ENCODE peak calls at places on chromosomes 16 and 17, in seven cellular contexts. One of them, this sample, is unnamed.

GRCh38 chr17:73165616-73166404 is 1.0 kb downstream of the SSTR2 start:
- DNase-seq in RWPE1: no peak
- DNase-seq in mammary epithelial cell: no peak
- DNase-seq in fibroblast of the aortic adventitia: peak
- DNase-seq in BJ: no peak
- DNase-seq in PC-3: no peak
- DNase-seq in fibroblast of pulmonary artery: no peak
- DNase-seq in this sample: no peak

GRCh38 chr16:88072571-88073001 is 121.4 kb downstream of the BANP start:
- DNase-seq in RWPE1: no peak
- DNase-seq in mammary epithelial cell: no peak
- DNase-seq in fibroblast of the aortic adventitia: no peak
- DNase-seq in BJ: no peak
- DNase-seq in PC-3: no peak
- DNase-seq in fibroblast of pulmonary artery: no peak
- DNase-seq in this sample: no peak

GRCh38 chr17:42845918-42846593 is 1.7 kb downstream of the AOC2 start:
- DNase-seq in RWPE1: no peak
- DNase-seq in mammary epithelial cell: peak
- DNase-seq in fibroblast of the aortic adventitia: no peak
- DNase-seq in BJ: no peak
- DNase-seq in PC-3: peak
- DNase-seq in fibroblast of pulmonary artery: no peak
- DNase-seq in this sample: peak

GRCh38 chr16:89360760-89361435 is 129.5 kb downstream of the ANKRD11 start:
- DNase-seq in RWPE1: no peak
- DNase-seq in mammary epithelial cell: no peak
- DNase-seq in fibroblast of the aortic adventitia: no peak
- DNase-seq in BJ: no peak
- DNase-seq in PC-3: no peak
- DNase-seq in fibroblast of pulmonary artery: no peak
- DNase-seq in this sample: no peak

GRCh38 chr17:64331946-64332493 is 58.6 kb downstream of the PECAM1 start:
- DNase-seq in RWPE1: no peak
- DNase-seq in mammary epithelial cell: no peak
- DNase-seq in fibroblast of the aortic adventitia: peak
- DNase-seq in BJ: no peak
- DNase-seq in PC-3: peak
- DNase-seq in fibroblast of pulmonary artery: peak
- DNase-seq in this sample: peak

GRCh38 chr16:23071202-23072083 is 77.8 kb downstream of the USP31 start:
- DNase-seq in RWPE1: peak
- DNase-seq in mammary epithelial cell: peak
- DNase-seq in fibroblast of the aortic adventitia: peak
- DNase-seq in BJ: no peak
- DNase-seq in PC-3: no peak
- DNase-seq in fibroblast of pulmonary artery: peak
- DNase-seq in this sample: peak

GRCh38 chr17:28492352-28493310 is 13.5 kb upstream of the FOXN1 start:
- DNase-seq in RWPE1: peak
- DNase-seq in mammary epithelial cell: peak
- DNase-seq in fibroblast of the aortic adventitia: no peak
- DNase-seq in BJ: no peak
- DNase-seq in PC-3: no peak
- DNase-seq in fibroblast of pulmonary artery: peak
- DNase-seq in this sample: peak

GRCh38 chr16:17476414-17477259 is 5.9 kb upstream of the XYLT1 start:
- DNase-seq in RWPE1: peak
- DNase-seq in mammary epithelial cell: peak
- DNase-seq in fibroblast of the aortic adventitia: peak
- DNase-seq in BJ: no peak
- DNase-seq in PC-3: peak
- DNase-seq in fibroblast of pulmonary artery: peak
- DNase-seq in this sample: peak

GRCh38 chr17:49779730-49780220 is 8.7 kb upstream of the KAT7 start:
- DNase-seq in RWPE1: peak
- DNase-seq in mammary epithelial cell: peak
- DNase-seq in fibroblast of the aortic adventitia: peak
- DNase-seq in BJ: peak
- DNase-seq in PC-3: peak
- DNase-seq in fibroblast of pulmonary artery: peak
- DNase-seq in this sample: peak

GRCh38 chr17:18219016-18219415 is 6.4 kb upstream of the LLGL1 start:
- DNase-seq in RWPE1: no peak
- DNase-seq in mammary epithelial cell: no peak
- DNase-seq in fibroblast of the aortic adventitia: peak
- DNase-seq in BJ: no peak
- DNase-seq in PC-3: no peak
- DNase-seq in fibroblast of pulmonary artery: peak
- DNase-seq in this sample: no peak

GRCh38 chr17:66309793-66310192 is 7.4 kb downstream of the PRKCA start:
- DNase-seq in RWPE1: no peak
- DNase-seq in mammary epithelial cell: no peak
- DNase-seq in fibroblast of the aortic adventitia: no peak
- DNase-seq in BJ: no peak
- DNase-seq in PC-3: no peak
- DNase-seq in fibroblast of pulmonary artery: no peak
- DNase-seq in this sample: no peak

GRCh38 chr17:46273541-46274236 is 21.2 kb upstream of the LRRC37A start:
- DNase-seq in RWPE1: no peak
- DNase-seq in mammary epithelial cell: no peak
- DNase-seq in fibroblast of the aortic adventitia: no peak
- DNase-seq in BJ: no peak
- DNase-seq in PC-3: no peak
- DNase-seq in fibroblast of pulmonary artery: no peak
- DNase-seq in this sample: no peak

GRCh38 chr16:78311831-78312230 is 212.4 kb downstream of the WWOX start:
- DNase-seq in RWPE1: no peak
- DNase-seq in mammary epithelial cell: no peak
- DNase-seq in fibroblast of the aortic adventitia: no peak
- DNase-seq in BJ: no peak
- DNase-seq in PC-3: no peak
- DNase-seq in fibroblast of pulmonary artery: no peak
- DNase-seq in this sample: no peak

GRCh38 chr16:50627419-50627818 is 53.7 kb downstream of the SNX20 start:
- DNase-seq in RWPE1: no peak
- DNase-seq in mammary epithelial cell: peak
- DNase-seq in fibroblast of the aortic adventitia: peak
- DNase-seq in BJ: no peak
- DNase-seq in PC-3: no peak
- DNase-seq in fibroblast of pulmonary artery: peak
- DNase-seq in this sample: no peak

GRCh38 chr16:90019543-90020259 is 445 bp upstream of the DBNDD1 start:
- DNase-seq in RWPE1: no peak
- DNase-seq in mammary epithelial cell: no peak
- DNase-seq in fibroblast of the aortic adventitia: peak
- DNase-seq in BJ: no peak
- DNase-seq in PC-3: peak
- DNase-seq in fibroblast of pulmonary artery: peak
- DNase-seq in this sample: peak

GRCh38 chr16:47461598-47462266 is 601 bp downstream of the PHKB start:
- DNase-seq in RWPE1: peak
- DNase-seq in mammary epithelial cell: peak
- DNase-seq in fibroblast of the aortic adventitia: peak
- DNase-seq in BJ: no peak
- DNase-seq in PC-3: peak
- DNase-seq in fibroblast of pulmonary artery: peak
- DNase-seq in this sample: peak

GRCh38 chr17:51087072-51087757 is 33.5 kb downstream of the SPAG9 start:
- DNase-seq in RWPE1: no peak
- DNase-seq in mammary epithelial cell: peak
- DNase-seq in fibroblast of the aortic adventitia: peak
- DNase-seq in BJ: no peak
- DNase-seq in PC-3: peak
- DNase-seq in fibroblast of pulmonary artery: no peak
- DNase-seq in this sample: no peak

GRCh38 chr16:31455601-31456314 is 3.5 kb upstream of the ARMC5 start:
- DNase-seq in RWPE1: no peak
- DNase-seq in mammary epithelial cell: no peak
- DNase-seq in fibroblast of the aortic adventitia: no peak
- DNase-seq in BJ: no peak
- DNase-seq in PC-3: no peak
- DNase-seq in fibroblast of pulmonary artery: no peak
- DNase-seq in this sample: no peak

GRCh38 chr16:22050963-22051362 is 41.4 kb upstream of the VWA3A start:
- DNase-seq in RWPE1: no peak
- DNase-seq in mammary epithelial cell: peak
- DNase-seq in fibroblast of the aortic adventitia: no peak
- DNase-seq in BJ: no peak
- DNase-seq in PC-3: peak
- DNase-seq in fibroblast of pulmonary artery: no peak
- DNase-seq in this sample: peak

GRCh38 chr16:17448640-17449638 is 21.8 kb downstream of the XYLT1 start:
- DNase-seq in RWPE1: no peak
- DNase-seq in mammary epithelial cell: no peak
- DNase-seq in fibroblast of the aortic adventitia: no peak
- DNase-seq in BJ: no peak
- DNase-seq in PC-3: no peak
- DNase-seq in fibroblast of pulmonary artery: no peak
- DNase-seq in this sample: no peak

GRCh38 chr16:67403976-67404555 is 10.8 kb upstream of the TPPP3 start:
- DNase-seq in RWPE1: no peak
- DNase-seq in mammary epithelial cell: no peak
- DNase-seq in fibroblast of the aortic adventitia: no peak
- DNase-seq in BJ: no peak
- DNase-seq in PC-3: no peak
- DNase-seq in fibroblast of pulmonary artery: no peak
- DNase-seq in this sample: no peak

GRCh38 chr16:919658-920631 is 50.8 kb downstream of the LMF1 start:
- DNase-seq in RWPE1: no peak
- DNase-seq in mammary epithelial cell: no peak
- DNase-seq in fibroblast of the aortic adventitia: peak
- DNase-seq in BJ: peak
- DNase-seq in PC-3: no peak
- DNase-seq in fibroblast of pulmonary artery: peak
- DNase-seq in this sample: no peak

GRCh38 chr16:29321585-29321984 is 84.9 kb downstream of the NPIPB11 start:
- DNase-seq in RWPE1: no peak
- DNase-seq in mammary epithelial cell: no peak
- DNase-seq in fibroblast of the aortic adventitia: no peak
- DNase-seq in BJ: no peak
- DNase-seq in PC-3: no peak
- DNase-seq in fibroblast of pulmonary artery: no peak
- DNase-seq in this sample: no peak

DNA sequence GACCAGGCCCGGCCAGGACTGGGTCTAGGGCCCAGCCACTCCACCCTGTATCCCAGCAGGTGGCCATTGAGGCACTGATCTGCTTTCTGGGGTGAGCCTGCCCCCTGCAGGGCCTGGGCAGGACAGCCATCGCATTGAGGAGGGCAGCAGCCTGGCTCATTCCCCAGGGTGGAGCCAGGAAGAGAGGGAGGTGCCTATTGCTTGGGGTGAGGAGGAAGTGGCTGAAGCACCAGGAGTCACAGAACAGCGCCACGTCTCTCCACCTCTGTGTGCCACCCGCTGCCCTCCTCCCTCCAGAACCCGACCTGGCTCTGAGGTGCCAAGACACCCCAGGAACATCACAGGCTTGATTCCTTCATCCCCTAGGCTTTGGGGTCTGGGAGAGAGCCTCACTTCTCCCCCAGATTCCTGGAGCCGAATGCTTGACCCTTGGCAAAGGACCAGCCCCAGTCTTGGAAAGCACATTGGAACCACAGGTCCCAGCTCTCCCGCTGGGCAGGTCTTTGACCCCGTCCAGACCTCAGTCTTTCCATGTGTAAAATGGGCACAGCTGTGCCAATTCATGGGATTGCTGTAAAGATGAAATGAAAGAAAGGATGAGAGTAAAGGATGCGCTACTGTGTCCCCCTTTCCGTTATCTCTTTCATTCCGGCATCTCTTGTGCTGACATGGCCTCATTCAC is 7.2 kb upstream of the KRT36 start:
- DNase-seq in RWPE1: peak
- DNase-seq in mammary epithelial cell: peak
- DNase-seq in fibroblast of the aortic adventitia: peak
- DNase-seq in BJ: peak
- DNase-seq in PC-3: peak
- DNase-seq in fibroblast of pulmonary artery: peak
- DNase-seq in this sample: peak
- TF ChIP-seq CTCF in RWPE1: no peak
- TF ChIP-seq CTCF in mammary epithelial cell: peak
- TF ChIP-seq CTCF in fibroblast of the aortic adventitia: peak
- TF ChIP-seq CTCF in BJ: peak
- TF ChIP-seq CTCF in PC-3: peak
- TF ChIP-seq CTCF in fibroblast of pulmonary artery: peak
- TF ChIP-seq CTCF in this sample: peak

DNA sequence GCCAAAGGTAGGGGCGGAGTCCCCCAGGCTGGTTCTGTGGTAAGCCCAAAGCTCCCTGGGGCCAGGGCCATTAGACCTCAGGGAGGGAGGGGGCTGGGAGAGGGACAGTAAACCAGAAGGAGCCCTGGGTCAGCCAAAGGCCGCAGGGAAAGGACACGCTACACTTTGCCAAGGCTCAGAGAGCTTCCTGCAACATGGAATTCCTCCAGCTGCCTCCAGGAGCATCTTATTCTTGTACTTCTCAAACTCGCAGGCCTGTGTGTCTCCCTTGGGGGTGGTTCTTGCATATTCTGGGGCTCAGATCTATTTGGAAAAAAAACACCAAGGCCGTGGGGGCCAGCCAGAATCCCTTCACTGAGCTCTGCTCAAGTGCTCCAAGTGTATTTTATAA is 25.1 kb downstream of the AKAP1 start:
- DNase-seq in RWPE1: no peak
- DNase-seq in mammary epithelial cell: no peak
- DNase-seq in fibroblast of the aortic adventitia: no peak
- DNase-seq in BJ: no peak
- DNase-seq in PC-3: no peak
- DNase-seq in fibroblast of pulmonary artery: no peak
- DNase-seq in this sample: no peak
- TF ChIP-seq CTCF in RWPE1: no peak
- TF ChIP-seq CTCF in mammary epithelial cell: no peak
- TF ChIP-seq CTCF in fibroblast of the aortic adventitia: no peak
- TF ChIP-seq CTCF in BJ: no peak
- TF ChIP-seq CTCF in PC-3: no peak
- TF ChIP-seq CTCF in fibroblast of pulmonary artery: no peak
- TF ChIP-seq CTCF in this sample: peak

GRCh38 chr17:77140166-77140877 is 447 bp upstream of the SEC14L1 start:
- DNase-seq in RWPE1: peak
- DNase-seq in mammary epithelial cell: peak
- DNase-seq in fibroblast of the aortic adventitia: peak
- DNase-seq in BJ: peak
- DNase-seq in PC-3: peak
- DNase-seq in fibroblast of pulmonary artery: peak
- DNase-seq in this sample: peak
- TF ChIP-seq CTCF in RWPE1: no peak
- TF ChIP-seq CTCF in mammary epithelial cell: no peak
- TF ChIP-seq CTCF in fibroblast of the aortic adventitia: no peak
- TF ChIP-seq CTCF in BJ: no peak
- TF ChIP-seq CTCF in PC-3: no peak
- TF ChIP-seq CTCF in fibroblast of pulmonary artery: no peak
- TF ChIP-seq CTCF in this sample: no peak

DNA sequence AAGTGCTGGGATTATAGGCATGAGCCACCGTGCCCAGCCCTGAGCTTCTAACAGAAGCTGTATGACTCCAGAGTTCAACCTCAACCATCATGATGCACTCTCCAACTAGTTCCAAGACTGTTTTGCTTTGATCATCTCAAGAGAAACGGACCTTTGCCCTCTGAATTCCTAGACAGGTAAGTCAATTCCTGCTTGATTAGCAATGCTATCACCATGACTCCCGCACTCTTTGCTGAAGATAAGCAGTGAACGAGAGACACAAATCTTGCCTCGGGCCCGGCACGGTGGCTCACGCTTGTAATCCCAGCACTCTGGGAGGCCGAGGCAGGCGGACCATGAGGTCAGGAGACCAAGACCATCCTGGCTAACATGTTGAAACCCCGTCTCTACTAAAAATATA is 22.2 kb downstream of the ANKFY1 start:
- DNase-seq in RWPE1: no peak
- DNase-seq in mammary epithelial cell: no peak
- DNase-seq in fibroblast of the aortic adventitia: no peak
- DNase-seq in BJ: no peak
- DNase-seq in PC-3: no peak
- DNase-seq in fibroblast of pulmonary artery: no peak
- DNase-seq in this sample: no peak
- TF ChIP-seq CTCF in RWPE1: no peak
- TF ChIP-seq CTCF in mammary epithelial cell: no peak
- TF ChIP-seq CTCF in fibroblast of the aortic adventitia: no peak
- TF ChIP-seq CTCF in BJ: no peak
- TF ChIP-seq CTCF in PC-3: no peak
- TF ChIP-seq CTCF in fibroblast of pulmonary artery: no peak
- TF ChIP-seq CTCF in this sample: no peak

This sample was measured in MCF 10A.